ENCODE peak calls at places on chromosomes 5 and 9, in seven cellular contexts. P is epithelial cell of esophagus, E is AG04450, J is transverse colon, L is adrenal gland, S is GM12865, D is fibroblast of lung. T is an unnamed sample.

GRCh38 chr5:51279983-51280382 is 103.3 kb upstream of the ISL1 start:
- DNase-seq in S (no peak), L (no peak), D (no peak), P (peak; percentile 8), E (no peak), J (no peak), T (peak; percentile 7)

GRCh38 chr9:137025120-137025966 is 2.7 kb downstream of the ABCA2 start:
- DNase-seq in D (no peak), P (peak; percentile 68), E (no peak), J (no peak), L (peak; percentile 38), S (peak; percentile 54), T (peak; percentile 78)

GRCh38 chr5:179801304-179802206 is 5.1 kb downstream of the MGAT4B start:
- DNase-seq in P (peak; percentile 73), J (peak; percentile 88), L (peak; percentile 77), E (no peak), S (peak; percentile 84), D (no peak), T (no peak)

GRCh38 chr5:39198080-39198479 is 21.3 kb downstream of the FYB1 start:
- DNase-seq in P (peak; percentile 77), S (no peak), J (no peak), E (no peak), L (no peak), D (peak; percentile 57), T (peak; percentile 94)

GRCh38 chr9:95486318-95486717 is 30.5 kb downstream of the PTCH1 start:
- DNase-seq in E (no peak), D (no peak), P (no peak), L (no peak), J (no peak), S (no peak), T (no peak)

GRCh38 chr9:105138306-105138801 is 106.1 kb upstream of the SLC44A1 start:
- DNase-seq in E (no peak), P (no peak), D (peak; percentile 11), J (peak; percentile 53), L (no peak), S (no peak), T (no peak)

GRCh38 chr5:146137967-146138403 is 32.6 kb upstream of the PLAC8L1 start:
- DNase-seq in J (peak; percentile 45), S (no peak), P (peak; percentile 67), L (no peak), D (peak; percentile 50), E (peak; percentile 39), T (peak; percentile 19)

GRCh38 chr5:55304584-55304983 is 2.9 kb downstream of the DHX29 start:
- DNase-seq in J (no peak), E (no peak), P (no peak), L (no peak), D (no peak), S (no peak), T (no peak)

GRCh38 chr9:126166291-126166690 is 160.3 kb upstream of the MVB12B start:
- DNase-seq in S (no peak), L (no peak), J (no peak), D (no peak), E (no peak), P (no peak), T (no peak)

GRCh38 chr9:2872307-2872940 is 28.5 kb upstream of the PUM3 start:
- DNase-seq in E (no peak), D (peak; percentile 24), P (peak; percentile 61), S (no peak), L (no peak), J (no peak), T (peak; percentile 2)

GRCh38 chr5:176353533-176353932 is 8.0 kb downstream of the KIAA1191 start:
- DNase-seq in E (no peak), D (no peak), P (no peak), J (no peak), S (no peak), L (no peak), T (no peak)

GRCh38 chr9:124216474-124217176 is 41.1 kb upstream of the NEK6 start:
- DNase-seq in J (peak; percentile 56), E (no peak), L (no peak), D (no peak), P (no peak), S (peak; percentile 88), T (no peak)

GRCh38 chr5:109003928-109004327 is 256.2 kb downstream of the FER start:
- DNase-seq in E (no peak), J (no peak), S (peak; percentile 7), L (no peak), P (no peak), D (no peak), T (no peak)

DNA sequence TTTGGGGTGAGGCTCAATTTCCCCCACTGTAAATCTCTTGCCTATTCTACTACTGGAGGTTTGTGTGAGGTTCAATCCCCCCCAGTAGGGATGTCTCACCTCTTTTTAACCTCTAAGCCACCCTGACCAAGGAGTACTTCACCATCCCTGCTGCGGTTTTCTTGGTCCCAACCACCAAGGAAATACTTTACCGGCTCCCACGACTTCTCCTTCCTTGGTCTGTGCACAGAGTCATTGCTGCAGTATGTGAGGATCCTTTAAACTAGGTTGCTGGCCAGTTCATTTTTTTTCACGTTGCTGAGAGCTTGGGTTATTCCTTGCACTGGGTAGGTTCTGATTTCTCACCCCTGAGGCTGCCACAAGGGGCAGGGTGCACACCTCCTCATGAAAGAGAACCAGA is 22.5 kb upstream of the HMGCS1 start:
- DNase-seq in D (no peak), E (no peak), P (no peak), J (no peak), L (no peak), S (no peak), T (no peak)
- TF ChIP-seq CTCF in D (no peak), E (no peak), P (no peak), J (no peak), L (no peak), S (no peak), T (no peak)

GRCh38 chr9:113622038-113622437 is 158.5 kb downstream of the RGS3 start:
- DNase-seq in S (no peak), J (no peak), P (no peak), D (no peak), L (no peak), E (no peak), T (no peak)
- H3K4me3 ChIP-seq in S (no peak overlapping the region), J (no peak overlapping the region), P (no peak overlapping the region), D (no peak overlapping the region), L (no peak overlapping the region), E (no peak overlapping the region), T (no peak overlapping the region)

DNA sequence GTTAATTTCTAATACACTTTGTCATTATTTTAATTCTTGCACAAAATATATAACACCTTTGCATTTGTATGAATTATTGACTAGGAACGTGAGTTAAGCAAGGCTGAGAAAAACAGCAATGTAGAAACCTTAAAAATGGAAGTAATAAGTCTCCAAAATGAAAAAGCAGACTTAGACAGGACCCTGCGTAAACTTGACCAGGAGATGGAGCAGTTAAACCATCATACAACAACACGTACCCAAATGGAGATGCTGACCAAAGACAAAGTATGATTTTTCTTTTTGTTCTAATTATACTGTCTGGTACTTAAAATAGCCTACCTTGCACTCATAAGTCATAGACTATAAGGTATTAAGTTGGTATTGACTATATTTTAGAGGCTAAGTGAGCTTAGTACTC is 34.4 kb downstream of the RAD50 start:
- DNase-seq in D (peak; percentile 15), S (peak; percentile 41), L (no peak), E (no peak), P (no peak), J (no peak), T (no peak)
- TF ChIP-seq CTCF in D (peak; percentile 25), S (peak; percentile 8), L (no peak), E (peak; percentile 21), P (no peak), J (no peak), T (no peak)

DNA sequence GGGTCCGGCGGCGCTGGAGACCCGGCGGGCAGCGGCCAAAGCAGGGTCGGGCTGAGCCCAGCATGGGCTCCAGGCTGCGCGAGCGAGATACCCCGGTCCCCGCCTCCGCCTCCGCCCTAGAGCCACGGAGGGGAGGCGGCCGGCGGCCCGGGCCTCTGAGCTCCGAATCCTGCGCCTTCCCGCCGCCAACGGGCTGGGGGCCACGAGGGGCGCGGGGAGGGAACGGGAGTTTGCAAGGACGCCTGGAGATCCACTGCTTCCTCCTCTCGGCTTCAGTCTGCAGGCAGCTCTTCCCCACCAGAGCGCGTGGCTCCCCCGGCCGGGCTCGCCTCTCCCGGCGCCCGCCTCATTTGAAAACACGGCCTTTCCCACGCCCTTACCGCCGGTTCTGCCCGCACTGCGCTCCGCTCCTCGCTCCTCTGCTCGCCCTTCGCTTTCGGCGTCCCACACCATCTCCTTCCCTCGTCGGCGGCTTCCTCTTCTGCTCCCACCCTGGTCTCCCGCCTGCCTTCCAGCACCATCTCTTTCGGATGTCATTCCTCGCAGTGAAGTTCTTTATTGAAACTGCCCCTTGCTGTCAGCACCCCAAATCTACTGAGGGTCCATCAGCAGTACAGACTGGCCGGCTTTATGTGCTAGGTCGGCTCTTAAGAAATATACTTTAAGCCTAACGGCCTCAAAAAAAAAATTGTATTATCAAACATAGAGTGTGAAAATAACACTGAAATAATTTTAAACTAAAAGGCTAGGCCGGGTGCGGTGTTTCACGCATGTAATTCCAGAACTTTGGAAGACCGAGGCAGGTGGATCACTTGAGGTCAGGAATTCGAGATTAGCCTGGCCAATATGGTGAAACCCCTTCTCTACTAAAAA is 105.0 kb upstream of the FAM120A start:
- DNase-seq in J (no peak), P (no peak), E (no peak), L (no peak), S (no peak), D (peak; percentile 9), T (no peak)
- H3K4me3 ChIP-seq in J (peak overlapping the region; percentile 24), P (no peak overlapping the region), E (no peak overlapping the region), L (peak overlapping the region; percentile 60), S (no peak overlapping the region), D (peak overlapping the region; percentile 21), T (peak overlapping the region; percentile 41)

GRCh38 chr5:30808996-30809395 is 384.5 kb upstream of the CDH6 start:
- DNase-seq in L (no peak), D (peak; percentile 26), E (peak; percentile 15), S (no peak), J (no peak), P (peak; percentile 10), T (no peak)
- TF ChIP-seq CTCF in L (no peak), D (no peak), E (no peak), S (no peak), J (no peak), P (no peak), T (no peak)

T was measured in retinal pigment epithelial cell.